ENCODE peak calls at places on chromosome 12, in seven cellular contexts. S is choroid plexus epithelial cell, K is retinal pigment epithelial cell, C is left ventricle myocardium inferior, O is mucosa of descending colon, A is NB4, G is AG04450. N is an unnamed sample.

GRCh38 chr12:96985515-96986362 is 78.7 kb downstream of the NEDD1 start:
- DNase-seq in S (peak), K (no peak), C (no peak), O (peak), A (peak), G (no peak), N (no peak)

GRCh38 chr12:14473707-14474287 is 93.9 kb downstream of the PLBD1 start:
- DNase-seq in S (peak), K (peak), C (no peak), O (no peak), A (peak), G (no peak), N (peak)

GRCh38 chr12:116121453-116121871 is 156.0 kb downstream of the MED13L start:
- DNase-seq in S (peak), K (no peak), C (no peak), O (no peak), A (no peak), G (no peak), N (peak)

GRCh38 chr12:41700940-41701339 is 443.7 kb downstream of the GXYLT1 start:
- DNase-seq in S (no peak), K (no peak), C (no peak), O (no peak), A (no peak), G (no peak), N (no peak)

GRCh38 chr12:50282581-50283229 is 615 bp downstream of the LIMA1 start:
- DNase-seq in S (peak), K (no peak), C (no peak), O (peak), A (peak), G (peak), N (peak)

GRCh38 chr12:105445261-105446015 is 114.9 kb downstream of the C12orf75 start:
- DNase-seq in S (peak), K (peak), C (no peak), O (no peak), A (no peak), G (no peak), N (peak)

GRCh38 chr12:6936642-6937480 is 6.8 kb upstream of the RNU7-1 start:
- DNase-seq in S (no peak), K (no peak), C (no peak), O (no peak), A (peak), G (no peak), N (no peak)

GRCh38 chr12:102638777-102639176 is 158.4 kb upstream of the IGF1 start:
- DNase-seq in S (peak), K (no peak), C (no peak), O (no peak), A (no peak), G (no peak), N (no peak)

DNA sequence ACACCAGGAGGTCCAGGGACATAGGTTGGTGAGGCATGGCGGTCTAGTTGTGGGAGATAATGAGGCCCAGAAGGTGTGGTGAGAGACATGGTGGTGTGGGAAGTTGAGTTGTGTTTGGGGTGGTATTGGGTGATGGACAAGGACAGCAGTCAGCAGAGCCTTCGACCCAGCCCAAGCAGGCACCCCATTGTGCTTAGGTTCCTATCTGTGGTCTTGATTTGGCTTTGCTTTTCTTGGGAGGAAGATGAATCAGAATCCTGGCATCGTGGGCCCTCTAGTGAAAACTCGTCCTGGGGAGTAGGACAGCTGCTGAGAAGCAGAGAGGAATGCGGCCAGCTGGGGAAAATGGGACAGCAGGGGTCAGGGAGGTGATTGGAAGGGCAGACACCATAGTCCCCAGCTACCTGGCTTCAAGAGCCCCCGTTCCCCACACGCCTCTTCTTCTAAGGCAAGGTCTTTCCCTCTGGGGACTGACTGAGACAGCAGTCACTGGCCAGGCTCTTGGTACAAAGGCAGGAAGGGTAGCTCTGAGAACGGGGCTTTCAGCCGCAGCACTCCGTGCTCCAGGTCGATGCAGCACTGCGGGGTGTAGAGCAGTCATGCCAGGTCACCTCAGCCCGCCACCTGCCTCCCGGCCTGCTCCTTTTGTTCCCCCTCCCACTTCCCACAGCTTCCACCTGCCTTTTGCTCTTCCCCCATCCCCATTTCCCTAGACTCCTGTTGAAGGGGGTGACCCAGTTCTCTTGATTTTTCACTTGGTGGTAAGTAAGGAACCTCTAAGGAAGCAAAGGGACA is 7.9 kb downstream of the NRIP2 start:
- DNase-seq in S (no peak), K (no peak), C (no peak), O (no peak), A (no peak), G (no peak), N (no peak)
- H3K4me3 ChIP-seq in S (no peak), K (no peak), C (no peak), O (no peak), A (no peak), G (no peak), N (no peak)

GRCh38 chr12:29041621-29042020 is 107.5 kb upstream of the FAR2 start:
- DNase-seq in S (peak), K (no peak), C (no peak), O (no peak), A (peak), G (peak), N (peak)
- H3K4me3 ChIP-seq in S (no peak), K (no peak), C (no peak), O (no peak), A (no peak), G (no peak), N (no peak)

DNA sequence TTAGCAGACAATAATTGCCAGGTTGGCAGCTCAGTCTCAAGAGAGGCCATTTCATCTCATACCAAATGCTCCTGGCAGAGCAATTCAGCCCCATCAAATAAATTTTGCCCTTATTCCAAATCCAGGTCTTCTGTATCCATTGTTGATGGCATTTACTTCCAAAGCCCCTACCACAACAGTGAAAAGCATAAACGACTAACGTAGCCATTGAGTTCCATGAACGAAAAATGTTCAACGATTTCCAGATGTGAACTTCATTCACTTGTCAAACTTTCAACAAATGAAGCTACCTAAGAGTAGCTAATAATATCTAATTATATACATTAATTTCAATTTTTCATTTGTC is 3.0 kb upstream of the GCN1 start:
- DNase-seq in S (no peak), K (no peak), C (no peak), O (no peak), A (no peak), G (no peak), N (no peak)
- H3K4me3 ChIP-seq in S (no peak), K (no peak), C (no peak), O (no peak), A (peak), G (no peak), N (peak)

DNA sequence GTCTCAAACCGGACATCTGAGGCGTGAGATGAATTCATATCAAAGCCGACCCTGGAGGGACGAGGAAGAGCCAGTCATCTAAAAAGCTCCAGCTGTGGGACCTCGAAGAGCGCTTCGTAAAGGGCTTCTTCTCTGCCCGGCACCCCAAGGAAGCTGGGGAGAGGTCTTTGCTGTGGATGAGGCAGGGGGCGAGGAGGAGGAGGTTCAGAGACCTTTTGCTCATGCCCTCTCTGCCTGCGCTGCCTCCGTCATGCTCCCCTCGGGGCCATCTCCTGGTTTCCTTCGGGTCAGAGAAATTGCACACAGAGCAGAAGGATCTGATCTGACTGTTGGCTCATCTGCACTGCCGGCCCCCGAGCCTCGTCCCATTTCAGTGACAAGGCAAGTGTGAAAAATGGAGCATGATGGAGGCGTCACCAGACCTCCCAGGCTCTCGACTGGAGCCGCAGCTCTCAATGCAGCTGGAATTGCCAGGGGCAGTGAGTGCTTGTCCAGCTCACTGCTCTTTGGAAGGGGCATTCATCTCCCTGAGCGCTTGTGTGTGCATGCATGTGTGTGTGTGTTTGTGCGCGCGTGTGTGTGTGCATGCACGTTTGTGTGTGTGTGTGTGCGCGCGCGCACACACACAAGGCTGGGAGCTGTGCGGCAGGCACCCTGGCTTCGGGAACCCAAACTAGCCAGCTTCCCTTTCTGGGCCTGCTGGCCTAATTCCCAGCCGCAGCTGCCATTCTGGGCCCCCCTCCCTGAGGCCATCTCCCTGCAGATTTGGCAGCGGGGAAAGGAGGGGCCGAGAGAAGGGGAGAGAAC is 9.2 kb downstream of the CABP1 start:
- DNase-seq in S (no peak), K (no peak), C (peak), O (no peak), A (no peak), G (no peak), N (no peak)
- H3K4me3 ChIP-seq in S (no peak), K (no peak), C (peak), O (no peak), A (no peak), G (peak), N (peak)

DNA sequence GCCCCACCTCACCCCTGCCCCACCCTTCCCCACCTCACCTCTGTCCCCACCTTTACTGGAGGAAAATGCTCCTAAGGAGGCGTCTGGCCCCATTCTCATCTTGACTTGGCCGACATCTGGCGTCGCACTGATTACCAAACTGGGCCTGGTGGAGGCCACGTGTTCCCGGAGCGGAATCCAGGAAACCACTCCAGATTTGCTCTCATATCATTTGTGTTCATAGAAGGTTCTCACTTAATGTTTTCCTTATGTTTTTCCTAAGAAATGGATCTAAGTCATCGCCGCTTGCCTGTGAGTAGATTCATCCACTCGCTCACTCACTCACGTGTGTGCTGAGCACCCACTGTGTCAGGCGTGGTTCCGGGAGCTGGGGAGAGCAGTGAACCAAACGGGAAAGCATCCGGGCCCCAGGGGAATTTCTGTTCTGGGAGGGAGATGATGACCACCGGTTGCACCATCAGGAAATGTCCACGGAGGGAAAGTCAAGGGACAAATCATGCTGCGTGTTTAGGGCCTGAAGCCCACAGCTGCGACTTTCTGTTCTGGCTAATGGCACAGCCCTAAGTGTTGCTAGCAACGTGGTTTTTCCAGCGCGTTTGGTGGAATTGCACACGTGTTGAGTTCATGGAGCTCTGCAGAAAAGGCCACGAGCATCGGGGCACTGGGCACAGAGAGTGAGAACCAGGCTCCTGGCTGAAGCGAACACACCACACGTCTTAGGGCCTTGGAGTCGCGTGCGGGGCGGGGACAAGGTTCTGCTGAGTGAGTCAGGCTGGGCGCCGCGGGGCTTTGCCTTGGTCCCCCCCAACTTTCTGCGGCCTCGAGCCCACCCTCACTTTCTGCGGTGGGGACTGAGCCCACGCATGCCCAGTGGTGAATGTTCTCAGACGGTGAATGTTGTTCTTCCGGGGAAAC is 57.7 kb downstream of the ADGRD1 start:
- DNase-seq in S (no peak), K (no peak), C (peak), O (no peak), A (no peak), G (no peak), N (peak)
- H3K4me3 ChIP-seq in S (no peak), K (no peak), C (no peak), O (no peak), A (no peak), G (no peak), N (no peak)

DNA sequence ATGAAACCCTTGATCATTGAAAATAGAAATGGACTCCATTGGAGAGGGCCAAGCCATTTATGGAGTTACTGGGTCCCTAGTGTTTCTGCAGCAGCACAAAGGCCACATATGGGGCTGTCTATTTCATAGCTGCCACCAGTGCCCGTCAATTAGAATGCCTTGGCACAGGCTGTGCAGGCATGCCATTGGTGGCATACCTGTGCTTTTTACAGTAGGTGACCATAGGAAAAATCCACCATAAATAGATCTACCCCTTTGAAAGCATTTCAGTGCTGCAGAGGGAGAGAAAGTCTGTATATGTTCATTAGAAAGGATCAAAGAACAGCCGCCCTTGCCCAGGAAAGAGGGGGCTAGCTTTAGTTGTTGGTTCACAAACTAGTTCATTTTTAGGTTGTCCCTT is 13.1 kb downstream of the MYBPC1 start:
- DNase-seq in S (no peak), K (no peak), C (no peak), O (peak), A (no peak), G (no peak), N (no peak)
- H3K4me3 ChIP-seq in S (no peak), K (no peak), C (no peak), O (no peak), A (no peak), G (no peak), N (no peak)

GRCh38 chr12:132773077-132774020 is 11.7 kb upstream of the ANKLE2 start:
- DNase-seq in S (no peak), K (no peak), C (no peak), O (no peak), A (no peak), G (no peak), N (no peak)

GRCh38 chr12:132771126-132771838 is 9.7 kb upstream of the ANKLE2 start:
- DNase-seq in S (peak), K (no peak), C (no peak), O (peak), A (peak), G (no peak), N (no peak)

GRCh38 chr12:132774159-132774558 is 12.5 kb upstream of the ANKLE2 start:
- DNase-seq in S (no peak), K (no peak), C (no peak), O (no peak), A (no peak), G (no peak), N (no peak)

GRCh38 chr12:132774646-132775275 is 13.1 kb upstream of the ANKLE2 start:
- DNase-seq in S (no peak), K (no peak), C (no peak), O (no peak), A (no peak), G (no peak), N (no peak)

DNA sequence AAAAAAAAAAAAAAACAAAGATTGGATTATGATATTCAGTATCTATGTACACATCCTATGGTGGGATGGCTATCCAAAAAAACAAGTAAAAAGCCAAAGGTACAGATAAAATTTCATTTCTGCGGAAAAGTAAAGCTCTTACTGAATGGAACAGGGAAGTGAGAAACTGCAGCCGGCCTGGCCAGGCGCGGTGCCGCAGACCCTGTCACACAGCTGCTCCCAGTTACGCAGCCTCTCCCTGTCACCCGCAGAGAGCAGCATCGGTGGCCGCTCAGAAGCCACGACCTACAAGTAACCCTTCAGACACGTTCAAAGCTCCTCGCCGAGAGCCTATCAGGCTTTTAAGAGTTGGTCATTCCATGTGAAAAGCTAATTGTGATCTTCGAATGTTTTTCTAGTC is 10.9 kb upstream of the ANKLE2 start:
- DNase-seq in S (no peak), K (no peak), C (no peak), O (no peak), A (no peak), G (no peak), N (no peak)
- H3K4me3 ChIP-seq in S (no peak), K (no peak), C (no peak), O (no peak), A (no peak), G (no peak), N (no peak)

DNA sequence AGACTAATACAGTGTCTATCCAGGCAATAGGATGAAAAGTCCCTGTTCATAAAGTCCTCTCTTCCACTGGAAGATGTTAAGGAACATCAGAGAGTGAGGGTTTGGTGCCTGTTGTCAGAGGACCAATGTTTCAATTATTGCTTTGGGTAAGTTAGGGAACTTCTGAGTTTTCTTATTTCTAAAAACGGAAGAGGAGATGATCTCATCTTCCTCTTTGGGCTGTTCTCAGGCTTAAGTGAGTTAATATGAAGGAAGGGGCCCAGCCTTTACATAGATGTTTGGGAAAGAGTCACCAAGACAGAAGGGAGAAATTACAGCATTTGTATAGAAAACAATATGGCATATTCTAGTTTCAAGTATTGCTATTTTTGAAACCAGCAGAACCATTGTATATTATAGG is 68.3 kb upstream of the LRIG3 start:
- DNase-seq in S (no peak), K (no peak), C (no peak), O (no peak), A (no peak), G (no peak), N (no peak)
- H3K4me3 ChIP-seq in S (no peak), K (no peak), C (no peak), O (no peak), A (no peak), G (no peak), N (no peak)

N was measured in fibroblast of the aortic adventitia.